ENCODE peak calls at places on chromosomes 7 and 10, in eight cellular contexts. X, D, K, C, I, Q, L and Z are unnamed samples.
A peak's percentile ranks its signal among the peaks of the same experiment; 100 is the strongest.

GRCh38 chr10:121216721-121217181 is 365.6 kb downstream of the WDR11 start:
- DNase-seq in C (no peak), K (no peak), L (no peak), I (peak; percentile 36), X (no peak), Q (no peak), D (peak; percentile 42), Z (no peak)

GRCh38 chr10:112525215-112525614 is 78.2 kb downstream of the VTI1A start:
- DNase-seq in Q (no peak), I (no peak), C (no peak), D (no peak), X (no peak), K (no peak), L (no peak), Z (no peak)

GRCh38 chr7:129343099-129343700 is 91.0 kb upstream of the STRIP2 start:
- DNase-seq in X (no peak), C (no peak), K (peak; percentile 72), I (no peak), L (no peak), Q (no peak), D (no peak), Z (peak; percentile 17)

GRCh38 chr7:77800158-77800557 is 1.6 kb downstream of the PHTF2 start:
- DNase-seq in K (peak; percentile 55), X (no peak), I (no peak), C (no peak), L (no peak), Q (peak; percentile 36), D (no peak), Z (no peak)

GRCh38 chr7:127938588-127938987 is 92.6 kb downstream of the LRRC4 start:
- DNase-seq in L (no peak), Q (no peak), D (no peak), C (peak; percentile 70), K (peak; percentile 83), I (no peak), X (no peak), Z (peak; percentile 22)

GRCh38 chr10:92876509-92877036 is 28.3 kb downstream of the EXOC6 start:
- DNase-seq in C (no peak), K (no peak), I (no peak), Q (no peak), L (no peak), X (no peak), D (no peak), Z (no peak)

GRCh38 chr10:43884516-43885105 is 235.9 kb upstream of the ZNF32 start:
- DNase-seq in D (no peak), Q (no peak), K (no peak), X (no peak), L (no peak), I (no peak), C (no peak), Z (no peak)

GRCh38 chr7:155324012-155324917 is 26.6 kb downstream of the INSIG1 start:
- DNase-seq in C (no peak), Q (peak; percentile 8), I (no peak), X (no peak), K (no peak), D (no peak), L (no peak), Z (no peak)

GRCh38 chr7:41910916-41911315 is 208.0 kb upstream of the INHBA start:
- DNase-seq in C (no peak), X (no peak), L (no peak), D (no peak), K (peak; percentile 48), Q (no peak), I (no peak), Z (no peak)

GRCh38 chr7:29281782-29282541 is 87.4 kb downstream of the CHN2 start:
- DNase-seq in X (no peak), C (no peak), D (no peak), Q (no peak), L (no peak), K (no peak), I (peak; percentile 23), Z (no peak)

GRCh38 chr10:68271104-68271882 is 39.4 kb upstream of the ATOH7 start:
- DNase-seq in C (no peak), K (peak; percentile 88), Q (no peak), I (no peak), D (no peak), X (no peak), L (no peak), Z (no peak)

GRCh38 chr7:99525713-99526440 is 21.4 kb downstream of the ZKSCAN5 start:
- DNase-seq in K (no peak), C (no peak), L (no peak), Q (peak; percentile 32), D (no peak), I (no peak), X (no peak), Z (no peak)

GRCh38 chr7:19557726-19558470 is 150.9 kb downstream of the POLR1F start:
- DNase-seq in K (no peak), D (no peak), I (no peak), Q (no peak), L (no peak), X (no peak), C (no peak), Z (no peak)

GRCh38 chr10:83562381-83562780 is 576.9 kb upstream of the GHITM start:
- DNase-seq in C (no peak), K (no peak), X (no peak), D (no peak), Q (no peak), L (no peak), I (no peak), Z (no peak)

GRCh38 chr10:130045091-130045652 is 65.5 kb downstream of the C10orf143 start:
- DNase-seq in X (no peak), I (no peak), D (no peak), L (no peak), K (peak; percentile 43), C (no peak), Q (no peak), Z (peak; percentile 52)

GRCh38 chr7:100521076-100521475 is 17.9 kb upstream of the AGFG2 start:
- DNase-seq in I (no peak), C (no peak), X (no peak), K (no peak), D (no peak), Q (no peak), L (no peak), Z (no peak)

GRCh38 chr10:34403512-34403911 is 411.6 kb downstream of the PARD3 start:
- DNase-seq in K (peak; percentile 53), Q (no peak), L (no peak), D (no peak), I (no peak), C (peak; percentile 17), X (no peak), Z (no peak)

GRCh38 chr7:44067064-44067951 is 1.9 kb upstream of the PGAM2 start:
- DNase-seq in L (peak; percentile 18), D (no peak), C (no peak), I (peak; percentile 8), Q (no peak), K (no peak), X (no peak), Z (no peak)

GRCh38 chr10:36345770-36346169 is 703.7 kb upstream of the FZD8 start:
- DNase-seq in C (no peak), Q (no peak), X (no peak), K (peak; percentile 63), L (no peak), I (no peak), D (no peak), Z (no peak)

GRCh38 chr10:34768261-34768971 is 46.7 kb downstream of the PARD3 start:
- DNase-seq in Q (no peak), K (peak; percentile 89), I (peak; percentile 87), X (no peak), C (peak; percentile 61), L (peak; percentile 51), D (no peak), Z (peak; percentile 52)

GRCh38 chr10:133324198-133324792 is 12.4 kb downstream of the CALY start:
- DNase-seq in K (peak; percentile 49), I (peak; percentile 58), X (peak; percentile 33), C (no peak), Q (peak; percentile 76), D (no peak), L (peak; percentile 63), Z (peak; percentile 90)

GRCh38 chr7:137395425-137395824 is 51.9 kb upstream of the PTN start:
- DNase-seq in K (no peak), I (no peak), C (no peak), D (no peak), L (no peak), X (no peak), Q (no peak), Z (no peak)

GRCh38 chr7:139697031-139697430 is 80.8 kb downstream of the HIPK2 start:
- DNase-seq in X (no peak), K (no peak), Q (no peak), D (no peak), I (no peak), C (no peak), L (no peak), Z (no peak)

GRCh38 chr7:50696810-50697582 is 85.7 kb downstream of the GRB10 start:
- DNase-seq in D (no peak), I (no peak), L (no peak), C (no peak), X (no peak), Q (no peak), K (peak; percentile 17), Z (no peak)

GRCh38 chr10:63554666-63555065 is 33.5 kb downstream of the REEP3 start:
- DNase-seq in X (no peak), L (no peak), D (no peak), Q (peak; percentile 36), K (peak; percentile 76), C (peak; percentile 88), I (no peak), Z (peak; percentile 44)

GRCh38 chr7:85595639-85596268 is 408.9 kb upstream of the SEMA3D start:
- DNase-seq in X (no peak), Q (no peak), D (no peak), C (peak; percentile 20), L (no peak), I (no peak), K (peak; percentile 62), Z (no peak)

GRCh38 chr10:89846276-89846630 is 144.9 kb downstream of the KIF20B start:
- DNase-seq in Q (no peak), D (no peak), L (no peak), C (no peak), X (no peak), K (no peak), I (no peak), Z (no peak)

GRCh38 chr7:27585781-27586447 is 76.8 kb downstream of the HIBADH start:
- DNase-seq in L (no peak), C (no peak), Q (no peak), K (peak; percentile 52), X (no peak), D (no peak), I (no peak), Z (no peak)

GRCh38 chr7:77830649-77831355 is 32.2 kb downstream of the PHTF2 start:
- DNase-seq in X (no peak), L (no peak), I (no peak), Q (no peak), D (no peak), K (no peak), C (no peak), Z (no peak)

GRCh38 chr10:121598261-121599249 is at the start of gene FGFR2:
- DNase-seq in I (peak; percentile 84), Q (peak; percentile 45), X (no peak), K (peak; percentile 5), C (no peak), L (peak; percentile 88), D (no peak), Z (peak; percentile 69)

GRCh38 chr7:111953611-111954010 is 252.6 kb downstream of the DOCK4 start:
- DNase-seq in D (no peak), X (no peak), C (no peak), Q (no peak), L (no peak), I (no peak), K (peak; percentile 33), Z (no peak)

GRCh38 chr7:66187894-66188293 is 17.2 kb upstream of the TPST1 start:
- DNase-seq in I (peak; percentile 64), L (no peak), C (peak; percentile 79), X (no peak), D (no peak), K (peak; percentile 87), Q (no peak), Z (no peak)

GRCh38 chr10:122051609-122052385 is 62.8 kb downstream of the TACC2 start:
- DNase-seq in I (peak; percentile 44), L (peak; percentile 40), K (peak; percentile 73), Q (no peak), X (no peak), D (no peak), C (peak; percentile 70), Z (peak; percentile 35)